ENCODE peak calls at places on chromosomes 6 and 20, in eight cellular contexts. B, U, C, Q, Y, M, N and F are unnamed samples.

GRCh38 chr6:62324817-62325216 is 38.8 kb upstream of the KHDRBS2 start:
- DNase-seq in B (no peak), C (no peak), Y (no peak), Q (no peak), N (no peak), U (no peak), M (no peak), F (no peak)

GRCh38 chr20:34064286-34064685 is 47.8 kb downstream of the EIF2S2 start:
- DNase-seq in U (no peak), Y (no peak), Q (no peak), C (no peak), M (no peak), N (no peak), B (no peak), F (no peak)

GRCh38 chr6:113995632-113996031 is 24.7 kb upstream of the HDAC2 start:
- DNase-seq in N (no peak), Y (peak; percentile 86), B (no peak), M (peak; percentile 27), U (no peak), C (no peak), Q (peak; percentile 19), F (no peak)

GRCh38 chr6:112431803-112432202 is 84.7 kb downstream of the RFPL4B start:
- DNase-seq in M (no peak), C (no peak), B (no peak), Y (no peak), U (no peak), N (no peak), Q (no peak), F (no peak)

GRCh38 chr20:31606928-31607639 is 2.0 kb downstream of the ID1 start:
- DNase-seq in Q (peak; percentile 99), Y (peak; percentile 60), N (no peak), C (no peak), M (peak; percentile 55), B (peak; percentile 90), U (no peak), F (peak; percentile 55)

GRCh38 chr20:22321191-22321590 is 263.2 kb downstream of the FOXA2 start:
- DNase-seq in N (no peak), U (no peak), Y (no peak), Q (no peak), C (no peak), B (no peak), M (no peak), F (no peak)

GRCh38 chr6:166999145-166999844 is at the start of gene CEP43:
- DNase-seq in U (peak; percentile 84), Y (peak; percentile 98), M (peak; percentile 95), Q (peak; percentile 95), N (peak; percentile 97), B (peak; percentile 98), C (peak; percentile 85), F (peak; percentile 94)

GRCh38 chr20:3734111-3734843 is 1.8 kb downstream of the HSPA12B start:
- DNase-seq in C (no peak), U (no peak), Y (no peak), B (no peak), Q (no peak), N (no peak), M (peak; percentile 46), F (no peak)

GRCh38 chr20:35004749-35005462 is 49.2 kb downstream of the MYH7B start:
- DNase-seq in Q (no peak), M (peak; percentile 4), Y (no peak), C (no peak), N (no peak), U (no peak), B (no peak), F (no peak)

GRCh38 chr20:24989162-24989561 is 3.4 kb downstream of the APMAP start:
- DNase-seq in Q (no peak), C (no peak), N (no peak), Y (no peak), M (no peak), B (no peak), U (no peak), F (peak; percentile 17)

GRCh38 chr20:57450419-57450818 is 59.2 kb downstream of the RBM38 start:
- DNase-seq in U (no peak), M (peak; percentile 52), Y (no peak), N (no peak), Q (no peak), B (peak; percentile 55), C (no peak), F (peak; percentile 51)

GRCh38 chr6:44674226-44675155 is 287.0 kb downstream of the CDC5L start:
- DNase-seq in U (no peak), M (no peak), Q (no peak), N (no peak), Y (no peak), B (no peak), C (no peak), F (no peak)

GRCh38 chr6:46011241-46012085 is 4.2 kb downstream of the CLIC5 start:
- DNase-seq in Y (peak; percentile 29), U (no peak), Q (peak; percentile 34), B (no peak), N (no peak), C (no peak), M (peak; percentile 69), F (peak; percentile 30)

GRCh38 chr20:32019156-32019510 is 8.9 kb downstream of the CCM2L start:
- DNase-seq in B (peak; percentile 39), U (no peak), Y (no peak), N (no peak), M (no peak), Q (no peak), C (no peak), F (no peak)

DNA sequence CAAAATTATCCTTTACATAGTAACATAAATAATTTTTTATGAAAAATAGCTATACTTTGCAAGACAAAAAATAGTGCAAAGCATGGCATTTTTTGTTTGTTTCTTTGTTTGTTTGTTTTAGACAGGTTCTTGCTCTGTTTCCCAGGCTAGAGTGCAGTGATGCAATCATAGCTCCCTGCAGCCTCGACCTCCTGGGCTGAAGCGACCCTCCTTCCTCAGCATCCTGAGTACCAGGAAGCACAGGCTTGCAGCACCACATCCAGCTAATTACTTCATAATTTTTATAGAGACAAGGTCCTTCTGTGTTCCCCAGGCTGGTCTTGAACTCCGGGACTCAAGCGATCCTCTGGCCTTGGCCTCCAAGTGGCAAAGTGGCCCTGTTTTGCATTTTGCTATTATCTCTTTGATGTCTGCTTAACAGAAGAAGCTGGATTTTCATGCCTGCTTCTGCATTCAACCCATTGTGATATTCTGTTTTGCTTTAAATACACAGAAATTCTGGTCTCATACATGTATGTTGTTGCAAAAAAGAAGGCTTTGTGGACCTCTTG is 49.4 kb upstream of the ZMYND8 start:
- DNase-seq in N (no peak), M (no peak), U (no peak), B (no peak), Q (no peak), C (no peak), Y (no peak), F (no peak)
- TF ChIP-seq POLR2AphosphoS5 in N (no peak), M (no peak), U (no peak), B (no peak), Q (no peak), C (no peak), Y (no peak), F (no peak)

GRCh38 chr20:7257719-7258466 is 490.4 kb downstream of the BMP2 start:
- DNase-seq in B (no peak), U (no peak), M (no peak), Y (no peak), Q (no peak), N (no peak), C (no peak), F (no peak)
- TF ChIP-seq POLR2A in B (no peak), U (no peak), M (no peak), Y (no peak), Q (no peak), N (no peak), C (no peak), F (no peak)

DNA sequence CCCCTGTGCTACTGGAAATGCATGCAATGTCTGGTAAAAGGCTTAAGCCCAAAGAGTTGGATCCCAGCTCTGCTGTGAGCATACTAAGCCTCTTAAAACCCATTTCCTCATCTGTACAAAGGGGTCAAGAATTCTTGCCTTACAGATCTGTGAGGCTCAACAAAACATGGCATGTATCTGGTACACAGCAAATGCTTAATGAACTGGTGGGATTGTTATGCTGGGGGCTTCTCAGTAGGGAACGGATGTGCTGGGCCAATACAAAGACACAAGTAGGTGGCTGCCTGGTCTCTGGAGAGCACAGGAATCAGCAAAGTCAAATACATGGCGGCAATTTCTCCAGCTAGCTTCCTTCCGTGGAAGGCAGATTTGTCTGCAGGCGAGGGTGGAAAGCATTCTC is 62.3 kb downstream of the LAMP5 start:
- DNase-seq in C (no peak), Q (no peak), U (no peak), N (peak; percentile 66), M (no peak), B (no peak), Y (no peak), F (no peak)
- H3K4me1 ChIP-seq in C (no peaks in the 10 kb centered on the region), Q (no peaks in the 10 kb centered on the region), U (peaks cover 19% of the 10 kb centered on the region), N (no peaks in the 10 kb centered on the region), M (no peaks in the 10 kb centered on the region), B (no peaks in the 10 kb centered on the region), Y (no peaks in the 10 kb centered on the region), F (no peaks in the 10 kb centered on the region)

GRCh38 chr6:69820438-69820837 is 23.6 kb upstream of the LMBRD1 start:
- DNase-seq in C (no peak), U (no peak), B (no peak), Y (no peak), M (no peak), N (no peak), Q (no peak), F (no peak)

GRCh38 chr6:69817358-69817757 is 20.5 kb upstream of the LMBRD1 start:
- DNase-seq in C (no peak), Q (no peak), B (no peak), Y (no peak), M (no peak), N (no peak), U (no peak), F (no peak)

GRCh38 chr6:69818223-69818930 is 21.6 kb upstream of the LMBRD1 start:
- DNase-seq in U (no peak), B (no peak), C (no peak), Q (no peak), M (no peak), Y (no peak), N (no peak), F (no peak)

GRCh38 chr6:69820018-69820417 is 23.2 kb upstream of the LMBRD1 start:
- DNase-seq in Y (no peak), N (no peak), M (no peak), C (no peak), Q (no peak), U (no peak), B (no peak), F (no peak)

GRCh38 chr6:69819138-69819537 is 22.3 kb upstream of the LMBRD1 start:
- DNase-seq in Y (no peak), Q (no peak), U (no peak), M (no peak), B (no peak), C (no peak), N (no peak), F (no peak)
- TF ChIP-seq POLR2AphosphoS5 in Y (no peak), Q (no peak), U (no peak), M (no peak), B (no peak), C (no peak), N (no peak), F (no peak)

GRCh38 chr6:141890661-141891060 is 242.1 kb upstream of the GJE1 start:
- DNase-seq in Y (no peak), N (no peak), C (no peak), M (no peak), B (no peak), Q (no peak), U (no peak), F (no peak)

GRCh38 chr6:141884850-141885249 is 247.9 kb upstream of the GJE1 start:
- DNase-seq in M (no peak), B (no peak), C (no peak), Y (no peak), U (no peak), Q (no peak), N (no peak), F (no peak)
- TF ChIP-seq POLR2A in M (no peak), B (no peak), C (no peak), Y (no peak), U (no peak), Q (no peak), N (no peak), F (no peak)